ENCODE peak calls at places on chromosomes 16 and 17, in seven cellular contexts. J is upper lobe of left lung, Z is body of pancreas, T is GM12878, W is heart left ventricle, M is right lobe of liver, S is uterus. N is an unnamed sample.
A peak's percentile ranks its signal among the peaks of the same experiment; 100 is the strongest.

GRCh38 chr17:67474081-67474661 is 97.1 kb downstream of the PITPNC1 start:
- DNase-seq in J (no peak), Z (no peak), T (no peak), W (peak; percentile 68), M (no peak), S (peak; percentile 37), N (no peak)

GRCh38 chr16:9154576-9155410 is 63.3 kb downstream of the HAPSTR1 start:
- DNase-seq in J (no peak), Z (no peak), T (no peak), W (no peak), M (no peak), S (no peak), N (no peak)

GRCh38 chr17:80290199-80290598 is 29.5 kb downstream of the RNF213 start:
- DNase-seq in J (no peak), Z (no peak), T (no peak), W (no peak), M (no peak), S (no peak), N (no peak)

GRCh38 chr17:39599665-39600468 is 7.9 kb downstream of the NEUROD2 start:
- DNase-seq in J (peak; percentile 61), Z (no peak), T (no peak), W (no peak), M (no peak), S (no peak), N (no peak)

GRCh38 chr16:74601131-74601871 is 5.6 kb downstream of the GLG1 start:
- DNase-seq in J (no peak), Z (no peak), T (no peak), W (no peak), M (no peak), S (no peak), N (no peak)

GRCh38 chr16:84360170-84360569 is 8.2 kb upstream of the ATP2C2 start:
- DNase-seq in J (no peak), Z (no peak), T (no peak), W (no peak), M (no peak), S (no peak), N (no peak)

GRCh38 chr17:76820039-76820438 is 48.2 kb upstream of the MGAT5B start:
- DNase-seq in J (no peak), Z (no peak), T (peak; percentile 13), W (no peak), M (no peak), S (no peak), N (no peak)

GRCh38 chr16:52384378-52384777 is 162.6 kb downstream of the TOX3 start:
- DNase-seq in J (no peak), Z (no peak), T (no peak), W (no peak), M (no peak), S (no peak), N (no peak)

GRCh38 chr17:82301300-82301915 is 16.0 kb downstream of the CD7 start:
- DNase-seq in J (no peak), Z (no peak), T (no peak), W (no peak), M (no peak), S (no peak), N (no peak)

GRCh38 chr17:55734128-55734781 is 11.6 kb upstream of the TMEM100 start:
- DNase-seq in J (no peak), Z (no peak), T (no peak), W (no peak), M (no peak), S (no peak), N (no peak)

GRCh38 chr17:7220593-7221280 is 999 bp downstream of the ACADVL start:
- DNase-seq in J (no peak), Z (peak; percentile 82), T (no peak), W (peak; percentile 63), M (peak; percentile 65), S (peak; percentile 52), N (peak; percentile 81)

GRCh38 chr17:38654411-38655398 is 20.1 kb downstream of the EPOP start:
- DNase-seq in J (no peak), Z (no peak), T (peak; percentile 64), W (no peak), M (no peak), S (no peak), N (no peak)

GRCh38 chr17:50533720-50534148 is 1.2 kb downstream of the EPN3 start:
- DNase-seq in J (peak; percentile 78), Z (peak; percentile 85), T (no peak), W (peak; percentile 69), M (peak; percentile 53), S (peak; percentile 75), N (peak; percentile 79)

GRCh38 chr17:50533185-50533584 is 650 bp downstream of the EPN3 start:
- DNase-seq in J (no peak), Z (no peak), T (no peak), W (no peak), M (no peak), S (no peak), N (peak; percentile 52)

GRCh38 chr17:50531428-50532025 is 1.0 kb upstream of the EPN3 start:
- DNase-seq in J (no peak), Z (no peak), T (no peak), W (no peak), M (no peak), S (no peak), N (peak; percentile 34)

GRCh38 chr17:50534222-50534978 is 1.9 kb downstream of the EPN3 start:
- DNase-seq in J (peak; percentile 74), Z (peak; percentile 89), T (no peak), W (no peak), M (no peak), S (no peak), N (peak; percentile 53)

GRCh38 chr17:50532452-50533024 is at the start of gene EPN3:
- DNase-seq in J (peak; percentile 68), Z (peak; percentile 88), T (no peak), W (no peak), M (no peak), S (no peak), N (peak; percentile 24)
- TF ChIP-seq POLR2A in J (no peak), Z (peak; percentile 28), T (no peak), W (no peak), M (no peak), S (no peak), N (no peak)

GRCh38 chr17:44198721-44199552 is 747 bp downstream of the ATXN7L3 start:
- DNase-seq in J (peak; percentile 93), Z (peak; percentile 61), T (no peak), W (peak; percentile 69), M (peak; percentile 81), S (peak; percentile 61), N (peak; percentile 76)
- TF ChIP-seq POLR2A in J (peak; percentile 47), Z (no peak), T (peak; percentile 62), W (no peak), M (no peak), S (peak; percentile 24), N (peak; percentile 46)

GRCh38 chr16:30651124-30652004 is 604 bp downstream of the PRR14 start:
- DNase-seq in J (peak; percentile 94), Z (peak; percentile 71), T (no peak), W (peak; percentile 71), M (peak; percentile 79), S (peak; percentile 68), N (peak; percentile 87)
- TF ChIP-seq POLR2A in J (peak; percentile 9), Z (peak; percentile 6), T (peak; percentile 72), W (no peak), M (peak; percentile 32), S (no peak), N (peak; percentile 52)

GRCh38 chr17:8794636-8795035 is 4.5 kb downstream of the MFSD6L start:
- DNase-seq in J (no peak), Z (no peak), T (no peak), W (no peak), M (no peak), S (no peak), N (no peak)
- TF ChIP-seq POLR2A in J (no peak), Z (no peak), T (no peak), W (no peak), M (no peak), S (no peak), N (no peak)

GRCh38 chr17:181213-182163 is at the start of gene DOC2B:
- DNase-seq in J (peak; percentile 92), Z (peak; percentile 79), T (no peak), W (peak; percentile 52), M (peak; percentile 76), S (no peak), N (no peak)
- TF ChIP-seq POLR2A in J (no peak), Z (peak; percentile 38), T (no peak), W (no peak), M (no peak), S (no peak), N (no peak)